ENCODE peak calls at places on chromosomes 1 and 21, in ten cellular contexts. F is right lobe of liver, C is astrocyte, L is caudate nucleus, U is psoas muscle, E is coronary artery, R is hepatocyte, W is RWPE2, Z is brain microvascular endothelial cell, M is A549. D is an unnamed sample.

GRCh38 chr1:27406354-27406665 is 13.9 kb downstream of the GPR3 start:
- DNase-seq in F (no peak), C (no peak), L (no peak), U (no peak), E (no peak), R (no peak), W (no peak), Z (no peak), M (no peak), D (no peak)

GRCh38 chr21:43845386-43845785 is 19.6 kb upstream of the AGPAT3 start:
- DNase-seq in F (peak), C (no peak), L (no peak), U (no peak), E (no peak), R (no peak), W (no peak), Z (no peak), M (no peak), D (no peak)

GRCh38 chr1:170661646-170662411 is 2.1 kb upstream of the PRRX1 start:
- DNase-seq in F (no peak), C (peak), L (no peak), U (peak), E (no peak), R (peak), W (no peak), Z (peak), M (no peak), D (peak)

GRCh38 chr1:27992271-27992670 is 32.5 kb downstream of the XKR8 start:
- DNase-seq in F (no peak), C (no peak), L (no peak), U (no peak), E (no peak), R (no peak), W (no peak), Z (peak), M (no peak), D (no peak)

GRCh38 chr1:231420299-231420958 is 1.7 kb downstream of the EGLN1 start:
- DNase-seq in F (no peak), C (peak), L (no peak), U (no peak), E (no peak), R (no peak), W (no peak), Z (no peak), M (no peak), D (no peak)

GRCh38 chr1:60255565-60255964 is 182.0 kb upstream of the C1orf87 start:
- DNase-seq in F (no peak), C (peak), L (no peak), U (no peak), E (no peak), R (no peak), W (no peak), Z (peak), M (peak), D (no peak)

GRCh38 chr1:200558866-200559459 is 61.6 kb downstream of the KIF14 start:
- DNase-seq in F (no peak), C (peak), L (no peak), U (no peak), E (no peak), R (peak), W (no peak), Z (peak), M (peak), D (no peak)

GRCh38 chr1:182829285-182829932 is 9.7 kb upstream of the DHX9 start:
- DNase-seq in F (no peak), C (no peak), L (no peak), U (no peak), E (no peak), R (no peak), W (no peak), Z (no peak), M (no peak), D (no peak)

GRCh38 chr1:183230403-183230802 is 44.3 kb downstream of the LAMC2 start:
- DNase-seq in F (no peak), C (peak), L (no peak), U (no peak), E (no peak), R (no peak), W (no peak), Z (no peak), M (no peak), D (no peak)

GRCh38 chr1:235023197-235024044 is 105.2 kb downstream of the TOMM20 start:
- DNase-seq in F (no peak), C (no peak), L (no peak), U (no peak), E (no peak), R (no peak), W (no peak), Z (no peak), M (no peak), D (no peak)

GRCh38 chr1:177343445-177343844 is 172.7 kb downstream of the BRINP2 start:
- DNase-seq in F (no peak), C (no peak), L (no peak), U (no peak), E (no peak), R (no peak), W (no peak), Z (no peak), M (no peak), D (no peak)

GRCh38 chr1:94790246-94790645 is 29.9 kb upstream of the SLC44A3 start:
- DNase-seq in F (no peak), C (no peak), L (no peak), U (no peak), E (no peak), R (no peak), W (no peak), Z (no peak), M (no peak), D (no peak)

GRCh38 chr1:37845049-37845646 is 14.2 kb downstream of the MTF1 start:
- DNase-seq in F (no peak), C (no peak), L (no peak), U (no peak), E (no peak), R (no peak), W (no peak), Z (no peak), M (no peak), D (no peak)

GRCh38 chr1:6869002-6869380 is 83.7 kb downstream of the CAMTA1 start:
- DNase-seq in F (no peak), C (no peak), L (no peak), U (no peak), E (no peak), R (no peak), W (no peak), Z (no peak), M (no peak), D (no peak)

GRCh38 chr1:228345201-228345930 is 61.3 kb downstream of the TRIM11 start:
- DNase-seq in F (peak), C (no peak), L (no peak), U (peak), E (no peak), R (no peak), W (peak), Z (no peak), M (no peak), D (peak)

GRCh38 chr21:45927851-45928850 is 53.4 kb upstream of the COL6A1 start:
- DNase-seq in F (peak), C (no peak), L (no peak), U (no peak), E (no peak), R (no peak), W (no peak), Z (no peak), M (no peak), D (no peak)

GRCh38 chr21:45929477-45929876 is 52.1 kb upstream of the COL6A1 start:
- DNase-seq in F (peak), C (no peak), L (no peak), U (no peak), E (no peak), R (no peak), W (no peak), Z (no peak), M (no peak), D (no peak)

GRCh38 chr21:45927032-45927431 is 54.5 kb upstream of the COL6A1 start:
- DNase-seq in F (no peak), C (no peak), L (no peak), U (no peak), E (no peak), R (no peak), W (no peak), Z (no peak), M (no peak), D (no peak)

GRCh38 chr21:45923146-45923545 is 58.4 kb upstream of the COL6A1 start:
- DNase-seq in F (peak), C (peak), L (peak), U (peak), E (peak), R (peak), W (no peak), Z (peak), M (peak), D (peak)

DNA sequence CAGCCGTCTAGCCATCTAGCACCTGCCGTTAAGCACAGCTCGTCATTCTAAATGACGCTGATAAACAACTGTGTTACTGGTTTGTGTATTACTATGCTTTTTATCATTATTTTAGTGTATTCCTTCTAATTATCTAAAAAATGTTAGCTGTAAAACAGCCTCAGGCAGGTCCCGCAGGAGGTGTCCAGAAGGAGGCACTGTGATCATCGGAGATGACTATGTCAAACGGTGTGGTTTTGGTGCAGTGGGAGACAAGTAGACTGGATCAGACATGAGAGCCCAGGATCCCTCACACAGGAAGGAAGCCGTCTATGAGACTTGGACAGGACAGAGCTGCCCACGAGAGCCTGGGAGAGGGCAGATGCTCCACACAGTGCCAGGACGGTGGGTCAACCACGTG is 55.3 kb upstream of the COL6A1 start:
- DNase-seq in F (no peak), C (no peak), L (no peak), U (no peak), E (no peak), R (no peak), W (no peak), Z (no peak), M (no peak), D (no peak)
- H3K27ac ChIP-seq in F (no peak), C (no peak), L (no peak), U (no peak), E (no peak), R (no peak), W (no peak), Z (no peak), M (no peak), D (no peak)

GRCh38 chr1:209704584-209704983 is at the start of gene HSD11B1:
- DNase-seq in F (peak), C (peak), L (peak), U (peak), E (peak), R (peak), W (no peak), Z (no peak), M (no peak), D (peak)

GRCh38 chr1:209705033-209705589 is 465 bp downstream of the HSD11B1 start:
- DNase-seq in F (no peak), C (no peak), L (no peak), U (no peak), E (no peak), R (no peak), W (no peak), Z (no peak), M (no peak), D (no peak)

GRCh38 chr1:209703834-209704504 is 677 bp upstream of the HSD11B1 start:
- DNase-seq in F (no peak), C (no peak), L (no peak), U (no peak), E (no peak), R (no peak), W (no peak), Z (no peak), M (no peak), D (no peak)

GRCh38 chr1:209706622-209707021 is 2.0 kb downstream of the HSD11B1 start:
- DNase-seq in F (no peak), C (no peak), L (no peak), U (no peak), E (no peak), R (no peak), W (no peak), Z (no peak), M (no peak), D (no peak)

GRCh38 chr1:209702832-209703231 is 1.8 kb upstream of the HSD11B1 start:
- DNase-seq in F (no peak), C (no peak), L (no peak), U (no peak), E (no peak), R (no peak), W (no peak), Z (no peak), M (no peak), D (no peak)
- H3K27ac ChIP-seq in F (no peak), C (no peak), L (peak), U (no peak), E (no peak), R (no peak), W (no peak), Z (no peak), M (no peak), D (no peak)

GRCh38 chr1:21681426-21681825 is 12.3 kb upstream of the RAP1GAP start:
- DNase-seq in F (no peak), C (no peak), L (no peak), U (no peak), E (no peak), R (no peak), W (no peak), Z (no peak), M (no peak), D (no peak)
- H3K27ac ChIP-seq in F (no peak), C (no peak), L (no peak), U (no peak), E (no peak), R (no peak), W (no peak), Z (no peak), M (no peak), D (no peak)

DNA sequence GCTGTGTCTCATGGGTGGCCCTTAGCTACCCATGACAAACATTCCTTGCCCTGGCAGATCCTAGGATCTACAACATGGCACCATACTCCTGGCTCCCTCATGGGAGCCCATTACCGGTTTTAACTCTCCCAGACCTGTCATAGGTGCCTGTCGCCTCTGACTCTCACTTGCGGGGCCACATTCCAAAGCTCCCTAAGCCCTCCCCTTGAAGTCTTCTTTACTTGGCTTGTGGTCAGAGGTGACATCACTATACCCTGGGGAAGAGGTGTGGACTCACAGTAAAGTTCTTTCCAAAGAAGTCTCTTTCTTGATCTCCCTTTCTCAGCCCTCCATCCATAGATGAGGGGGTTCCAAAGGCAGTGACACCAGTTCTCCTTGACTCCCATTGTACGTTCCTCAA is 5.4 kb upstream of the SLAMF9 start:
- DNase-seq in F (no peak), C (peak), L (no peak), U (no peak), E (peak), R (no peak), W (no peak), Z (no peak), M (no peak), D (no peak)
- H3K27ac ChIP-seq in F (no peak), C (no peak), L (no peak), U (no peak), E (peak), R (no peak), W (no peak), Z (no peak), M (no peak), D (no peak)

GRCh38 chr1:66445492-66446181 is 88.3 kb upstream of the SGIP1 start:
- DNase-seq in F (no peak), C (no peak), L (no peak), U (no peak), E (no peak), R (no peak), W (no peak), Z (no peak), M (no peak), D (no peak)
- H3K27ac ChIP-seq in F (peak), C (no peak), L (peak), U (no peak), E (no peak), R (no peak), W (no peak), Z (no peak), M (peak), D (peak)

GRCh38 chr21:16583567-16583966 is 853.8 kb downstream of the USP25 start:
- DNase-seq in F (no peak), C (no peak), L (no peak), U (no peak), E (no peak), R (no peak), W (no peak), Z (no peak), M (no peak), D (no peak)
- H3K27ac ChIP-seq in F (no peak), C (no peak), L (no peak), U (no peak), E (peak), R (no peak), W (no peak), Z (no peak), M (no peak), D (no peak)